ENCODE peak calls at places on chromosomes 4 and X, in nine cellular contexts. D is NCI-H2081; T is effector memory CD4-positive, alpha-beta T cell; Z is HT-29; C is amygdala; O is HTR-8/SVneo; V is Daoy; W is progenitor cell of endocrine pancreas; Q is CD8-positive, alpha-beta memory T cell. U is an unnamed sample.

GRCh38 chr4:100367451-100367850 is 150.4 kb downstream of the EMCN start:
- DNase-seq in D (no peak), T (no peak), Z (no peak), C (no peak), O (no peak), V (no peak), W (no peak), Q (no peak), U (no peak)

GRCh38 chrX:1425381-1425780 is 27.3 kb downstream of the ASMTL start:
- DNase-seq in D (no peak), T (no peak), Z (no peak), C (no peak), O (no peak), V (no peak), W (no peak), Q (no peak), U (no peak)

GRCh38 chrX:150184487-150184886 is 178.6 kb upstream of the MAMLD1 start:
- DNase-seq in D (no peak), T (no peak), Z (no peak), C (no peak), O (no peak), V (peak), W (no peak), Q (no peak), U (no peak)

GRCh38 chrX:150569155-150569477 is 695 bp downstream of the MTM1 start:
- DNase-seq in D (no peak), T (peak), Z (no peak), C (no peak), O (no peak), V (no peak), W (no peak), Q (peak), U (no peak)

GRCh38 chr4:168097161-168097560 is 4.8 kb downstream of the ANXA10 start:
- DNase-seq in D (no peak), T (no peak), Z (no peak), C (no peak), O (no peak), V (no peak), W (no peak), Q (no peak), U (no peak)

GRCh38 chrX:55135171-55135570 is 46.4 kb downstream of the PAGE2 start:
- DNase-seq in D (no peak), T (no peak), Z (peak), C (no peak), O (peak), V (peak), W (no peak), Q (peak), U (peak)

GRCh38 chr4:147029296-147029695 is 83.6 kb upstream of the TTC29 start:
- DNase-seq in D (peak), T (no peak), Z (no peak), C (no peak), O (no peak), V (no peak), W (no peak), Q (no peak), U (no peak)

GRCh38 chr4:77581724-77582123 is 23.9 kb upstream of the CXCL13 start:
- DNase-seq in D (no peak), T (no peak), Z (no peak), C (no peak), O (no peak), V (no peak), W (no peak), Q (no peak), U (no peak)

GRCh38 chr4:90069151-90069550 is 58.0 kb upstream of the CCSER1 start:
- DNase-seq in D (no peak), T (no peak), Z (no peak), C (no peak), O (no peak), V (peak), W (no peak), Q (no peak), U (no peak)

GRCh38 chr4:6957994-6958393 is 48.4 kb downstream of the TBC1D14 start:
- DNase-seq in D (no peak), T (no peak), Z (no peak), C (no peak), O (no peak), V (no peak), W (no peak), Q (no peak), U (no peak)

GRCh38 chr4:4791299-4791798 is 68.1 kb upstream of the MSX1 start:
- DNase-seq in D (no peak), T (no peak), Z (no peak), C (peak), O (no peak), V (peak), W (no peak), Q (no peak), U (peak)

GRCh38 chr4:52657630-52658501 is 1.2 kb downstream of the USP46 start:
- DNase-seq in D (no peak), T (no peak), Z (peak), C (peak), O (no peak), V (no peak), W (no peak), Q (no peak), U (peak)

GRCh38 chr4:6287017-6287788 is 17.6 kb downstream of the WFS1 start:
- DNase-seq in D (no peak), T (no peak), Z (no peak), C (no peak), O (no peak), V (no peak), W (no peak), Q (no peak), U (no peak)

GRCh38 chr4:76458829-76459228 is 23.8 kb downstream of the SHROOM3 start:
- DNase-seq in D (no peak), T (no peak), Z (no peak), C (no peak), O (no peak), V (no peak), W (no peak), Q (no peak), U (no peak)

GRCh38 chr4:124157781-124158180 is 554.8 kb downstream of the ANKRD50 start:
- DNase-seq in D (no peak), T (no peak), Z (no peak), C (no peak), O (no peak), V (no peak), W (no peak), Q (no peak), U (no peak)

GRCh38 chr4:40933272-40934053 is 183.7 kb downstream of the NSUN7 start:
- DNase-seq in D (no peak), T (no peak), Z (no peak), C (peak), O (no peak), V (no peak), W (no peak), Q (no peak), U (peak)

GRCh38 chrX:30653415-30654131 is at the start of gene GK:
- DNase-seq in D (no peak), T (peak), Z (no peak), C (no peak), O (no peak), V (peak), W (no peak), Q (peak), U (no peak)

GRCh38 chr4:74541611-74542177 is 96.8 kb downstream of the AREG start:
- DNase-seq in D (no peak), T (no peak), Z (no peak), C (no peak), O (no peak), V (no peak), W (no peak), Q (no peak), U (no peak)

GRCh38 chr4:141501931-141502330 is 134.5 kb upstream of the IL15 start:
- DNase-seq in D (no peak), T (no peak), Z (no peak), C (no peak), O (peak), V (no peak), W (no peak), Q (no peak), U (no peak)

GRCh38 chrX:129959493-129959832 is 23.0 kb upstream of the BCORL1 start:
- DNase-seq in D (no peak), T (no peak), Z (no peak), C (no peak), O (no peak), V (no peak), W (no peak), Q (no peak), U (no peak)

GRCh38 chrX:103817502-103817901 is 14.6 kb downstream of the RAB9B start:
- DNase-seq in D (peak), T (no peak), Z (peak), C (no peak), O (no peak), V (peak), W (no peak), Q (no peak), U (peak)

GRCh38 chrX:81377329-81377728 is 175.4 kb downstream of the SH3BGRL start:
- DNase-seq in D (peak), T (no peak), Z (peak), C (no peak), O (no peak), V (no peak), W (no peak), Q (no peak), U (no peak)

GRCh38 chr4:168942985-168943384 is 67.1 kb downstream of the CBR4 start:
- DNase-seq in D (no peak), T (no peak), Z (no peak), C (no peak), O (no peak), V (no peak), W (no peak), Q (no peak), U (no peak)

GRCh38 chr4:48227662-48228061 is 42.0 kb downstream of the TEC start:
- DNase-seq in D (no peak), T (no peak), Z (no peak), C (no peak), O (no peak), V (no peak), W (no peak), Q (no peak), U (no peak)

GRCh38 chr4:98030059-98030458 is 113.2 kb downstream of the STPG2 start:
- DNase-seq in D (no peak), T (no peak), Z (no peak), C (no peak), O (no peak), V (no peak), W (no peak), Q (no peak), U (no peak)

GRCh38 chr4:141459020-141459419 is 177.4 kb upstream of the IL15 start:
- DNase-seq in D (no peak), T (no peak), Z (no peak), C (no peak), O (no peak), V (no peak), W (no peak), Q (no peak), U (no peak)

GRCh38 chr4:98094118-98094517 is 49.2 kb downstream of the STPG2 start:
- DNase-seq in D (no peak), T (no peak), Z (no peak), C (no peak), O (no peak), V (no peak), W (no peak), Q (no peak), U (no peak)

GRCh38 chrX:16267431-16267830 is 100.2 kb downstream of the MAGEB17 start:
- DNase-seq in D (no peak), T (no peak), Z (no peak), C (no peak), O (no peak), V (no peak), W (no peak), Q (no peak), U (no peak)

GRCh38 chr4:88033309-88033708 is 25.9 kb downstream of the PKD2 start:
- DNase-seq in D (peak), T (no peak), Z (peak), C (no peak), O (no peak), V (peak), W (peak), Q (peak), U (no peak)

GRCh38 chrX:33194289-33194688 is 17.1 kb downstream of the DMD start:
- DNase-seq in D (no peak), T (no peak), Z (no peak), C (no peak), O (no peak), V (no peak), W (no peak), Q (no peak), U (no peak)

GRCh38 chr4:55887594-55887993 is 34.1 kb downstream of the EXOC1 start:
- DNase-seq in D (no peak), T (no peak), Z (peak), C (no peak), O (no peak), V (no peak), W (no peak), Q (no peak), U (no peak)

U was measured in hypothalamus.